ENCODE peak calls at places on chromosome 20, in seven cellular contexts. F is upper lobe of right lung, X is ovary, Z is fibroblast of lung, P is H1, W is breast epithelium, Y is body of pancreas. L is an unnamed sample. For H3K27me3, the result is how much of the 10 kb centered on the place peaks cover.

GRCh38 chr20:8523684-8524083 is 391.6 kb downstream of the PLCB1 start:
- DNase-seq in F (no peak), X (no peak), Z (peak), P (no peak), W (no peak), Y (no peak), L (no peak)

GRCh38 chr20:3663858-3664257 is 659 bp upstream of the GFRA4 start:
- DNase-seq in F (no peak), X (no peak), Z (no peak), P (no peak), W (no peak), Y (no peak), L (no peak)

GRCh38 chr20:50312682-50313187 is 122.1 kb downstream of the CEBPB start:
- DNase-seq in F (peak), X (peak), Z (peak), P (no peak), W (peak), Y (peak), L (no peak)

GRCh38 chr20:61589055-61589385 is 337.0 kb downstream of the CDH4 start:
- DNase-seq in F (no peak), X (no peak), Z (peak), P (no peak), W (no peak), Y (no peak), L (no peak)

GRCh38 chr20:57322476-57322875 is 7.1 kb upstream of the SPO11 start:
- DNase-seq in F (no peak), X (no peak), Z (no peak), P (no peak), W (no peak), Y (no peak), L (no peak)

GRCh38 chr20:64247970-64248841 is 7.3 kb upstream of the PCMTD2 start:
- DNase-seq in F (peak), X (peak), Z (no peak), P (no peak), W (peak), Y (no peak), L (no peak)

GRCh38 chr20:23058240-23058639 is 8.8 kb upstream of the THBD start:
- DNase-seq in F (no peak), X (no peak), Z (no peak), P (no peak), W (no peak), Y (no peak), L (no peak)

GRCh38 chr20:9474835-9475413 is 39.5 kb upstream of the LAMP5 start:
- DNase-seq in F (no peak), X (no peak), Z (peak), P (no peak), W (no peak), Y (no peak), L (no peak)

GRCh38 chr20:34922654-34923381 is 32.8 kb downstream of the GSS start:
- DNase-seq in F (no peak), X (no peak), Z (peak), P (no peak), W (no peak), Y (peak), L (peak)

GRCh38 chr20:35181731-35182130 is 9.9 kb downstream of the PROCR start:
- DNase-seq in F (no peak), X (no peak), Z (peak), P (no peak), W (no peak), Y (no peak), L (no peak)

GRCh38 chr20:49591217-49591865 is 23.4 kb upstream of the PTGIS start:
- DNase-seq in F (no peak), X (no peak), Z (no peak), P (no peak), W (no peak), Y (no peak), L (peak)

GRCh38 chr20:14712302-14712739 is 374.9 kb upstream of the FLRT3 start:
- DNase-seq in F (no peak), X (no peak), Z (peak), P (no peak), W (no peak), Y (no peak), L (peak)

DNA sequence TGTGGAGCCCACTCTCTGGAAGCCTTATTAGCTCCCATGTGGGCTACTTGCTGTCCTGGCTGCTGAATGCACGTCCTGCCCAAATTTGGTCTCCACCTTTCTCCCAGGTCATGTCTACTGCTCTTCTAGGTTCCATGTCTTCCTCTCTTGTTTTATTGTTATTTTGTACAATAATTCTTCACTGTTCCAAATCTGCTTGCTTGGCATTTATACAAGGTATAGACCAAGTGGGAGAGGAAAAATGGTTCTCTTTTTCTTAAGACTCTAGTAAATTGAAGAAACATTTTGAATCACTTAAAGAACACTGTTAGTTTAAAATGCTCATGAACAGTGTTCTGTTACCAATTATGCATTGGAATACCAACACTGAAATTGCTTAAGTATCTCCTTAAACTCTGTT is 81.6 kb upstream of the SCP2D1 start:
- DNase-seq in F (no peak), X (no peak), Z (no peak), P (no peak), W (no peak), Y (no peak), L (no peak)
- H3K27me3 ChIP-seq in F (under half), X (under half), Z (under half), P (under half), W (under half), Y (under half), L (under half)

GRCh38 chr20:63167026-63167917 is 48.7 kb downstream of the YTHDF1 start:
- DNase-seq in F (no peak), X (no peak), Z (no peak), P (no peak), W (no peak), Y (no peak), L (no peak)
- H3K27me3 ChIP-seq in F (under half), X (under half), Z (under half), P (under half), W (half or more), Y (under half), L (under half)

GRCh38 chr20:40739841-40740240 is 50.8 kb upstream of the MAFB start:
- DNase-seq in F (no peak), X (no peak), Z (no peak), P (peak), W (no peak), Y (no peak), L (no peak)
- H3K27me3 ChIP-seq in F (under half), X (under half), Z (under half), P (under half), W (under half), Y (under half), L (under half)

DNA sequence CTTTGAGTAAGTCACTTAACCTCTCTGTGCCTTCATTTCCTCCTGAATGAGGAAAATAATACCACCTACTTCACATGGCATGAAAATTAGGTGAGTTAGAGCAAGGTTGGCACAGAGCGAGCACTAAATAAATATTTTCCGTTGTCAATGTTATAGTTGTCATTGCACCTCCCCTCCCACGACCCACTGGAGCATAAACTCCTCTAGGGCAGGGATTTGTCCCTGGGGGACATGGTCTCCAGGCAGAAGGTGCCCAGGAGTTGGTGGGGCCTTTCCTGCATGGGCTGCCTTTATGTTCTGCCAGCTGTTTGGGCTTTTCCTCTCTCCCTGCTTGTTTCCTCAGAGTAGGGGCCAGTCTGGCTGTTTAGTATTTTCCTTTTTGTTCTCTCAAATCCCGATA is 1.3 kb upstream of the ANGPT4 start:
- DNase-seq in F (no peak), X (no peak), Z (no peak), P (no peak), W (no peak), Y (no peak), L (no peak)
- H3K27me3 ChIP-seq in F (under half), X (under half), Z (under half), P (under half), W (under half), Y (under half), L (under half)

DNA sequence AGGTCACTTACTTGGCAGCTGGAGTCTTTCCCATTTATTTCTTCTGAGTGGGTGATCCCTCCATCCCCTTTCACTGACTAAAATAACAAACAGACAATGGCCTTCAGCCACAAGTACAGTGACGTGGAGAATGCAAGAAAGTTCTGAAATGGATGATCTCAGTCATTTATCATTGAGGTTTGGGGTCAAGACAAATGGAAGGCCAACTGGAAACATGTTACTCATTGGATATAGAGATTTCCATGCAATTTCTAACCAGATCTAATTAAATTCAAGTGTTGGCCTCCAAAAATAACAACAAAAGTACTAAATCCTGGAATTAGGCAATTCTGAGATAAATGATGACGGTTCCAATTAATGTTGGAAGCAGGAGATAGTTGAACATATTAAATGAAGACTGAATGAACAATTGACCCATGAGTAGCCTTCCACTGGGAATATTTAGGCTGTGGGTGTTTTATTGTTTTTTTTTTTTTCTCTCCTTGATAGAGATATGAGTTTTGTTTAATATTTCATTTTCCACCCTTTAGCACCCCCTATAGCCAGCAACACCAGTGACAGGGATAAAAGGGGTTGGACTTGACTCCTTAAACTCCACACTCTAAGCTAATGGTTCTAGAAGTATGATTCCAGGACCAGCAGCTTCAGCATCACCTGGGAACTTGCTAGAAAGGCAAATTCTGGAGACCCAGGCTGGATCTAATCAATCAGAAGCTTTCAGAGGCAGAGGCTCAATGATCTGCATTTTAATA is 112.8 kb downstream of the BCAS1 start:
- DNase-seq in F (no peak), X (no peak), Z (no peak), P (no peak), W (no peak), Y (no peak), L (no peak)
- H3K27me3 ChIP-seq in F (under half), X (under half), Z (under half), P (under half), W (under half), Y (under half), L (under half)

GRCh38 chr20:62990306-62990825 is 16.4 kb downstream of the BHLHE23 start:
- DNase-seq in F (no peak), X (no peak), Z (no peak), P (no peak), W (no peak), Y (no peak), L (no peak)
- H3K27me3 ChIP-seq in F (under half), X (under half), Z (under half), P (under half), W (half or more), Y (under half), L (under half)

GRCh38 chr20:31974975-31975481 is 7.1 kb downstream of the XKR7 start:
- DNase-seq in F (no peak), X (no peak), Z (no peak), P (peak), W (no peak), Y (no peak), L (no peak)
- H3K27me3 ChIP-seq in F (under half), X (under half), Z (under half), P (under half), W (under half), Y (under half), L (under half)

DNA sequence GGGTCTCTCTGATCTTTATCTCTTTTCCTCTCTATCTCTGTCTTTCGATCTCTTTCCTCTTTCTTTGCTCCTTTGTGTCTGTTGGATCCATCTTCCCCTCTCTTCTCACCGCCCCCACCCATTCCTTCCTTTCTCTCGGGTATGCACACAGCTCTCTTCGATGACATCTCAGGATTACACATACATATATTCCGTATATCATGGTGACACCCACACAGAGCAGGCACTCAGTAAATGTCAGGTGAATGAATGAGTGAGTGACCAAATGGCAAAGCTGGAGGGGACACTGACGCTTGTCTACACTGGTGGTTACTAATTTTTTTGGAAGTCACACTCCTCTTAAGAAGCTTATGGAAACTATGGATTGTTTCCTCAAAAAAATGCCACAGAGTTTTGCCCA is 9.9 kb downstream of the VSTM2L start:
- DNase-seq in F (no peak), X (no peak), Z (no peak), P (no peak), W (no peak), Y (no peak), L (no peak)
- H3K27me3 ChIP-seq in F (under half), X (under half), Z (half or more), P (under half), W (half or more), Y (under half), L (under half)